ENCODE peak calls at places on chromosomes 13 and 19, in eight cellular contexts. I, V, E, M, N, Q, L and R are unnamed samples.

GRCh38 chr19:50777830-50778303 is 7.6 kb downstream of the GPR32 start:
- DNase-seq in V (no peak), I (no peak), N (peak), E (no peak), M (no peak), Q (peak), L (no peak), R (peak)

GRCh38 chr19:3274245-3275067 is 50.0 kb downstream of the CELF5 start:
- DNase-seq in Q (no peak), L (no peak), I (no peak), M (no peak), E (no peak), N (no peak), V (no peak), R (no peak)

GRCh38 chr19:29806098-29806866 is 5.5 kb upstream of the CCNE1 start:
- DNase-seq in N (no peak), Q (peak), M (no peak), V (no peak), E (no peak), L (no peak), I (no peak), R (no peak)

GRCh38 chr13:93775507-93776108 is 549.0 kb downstream of the GPC6 start:
- DNase-seq in M (no peak), L (no peak), E (no peak), V (no peak), N (peak), Q (peak), I (peak), R (no peak)

GRCh38 chr19:14441041-14441938 is 8.2 kb downstream of the PKN1 start:
- DNase-seq in I (no peak), M (no peak), V (no peak), N (no peak), L (no peak), Q (no peak), E (no peak), R (no peak)

GRCh38 chr19:22832031-22832762 is at the start of gene ZNF723:
- DNase-seq in Q (no peak), V (no peak), N (no peak), L (no peak), E (no peak), I (no peak), M (no peak), R (no peak)

GRCh38 chr13:98175823-98176222 is 1.2 kb downstream of the RNF113B start:
- DNase-seq in Q (no peak), E (no peak), V (no peak), I (no peak), L (no peak), N (no peak), M (no peak), R (no peak)

GRCh38 chr13:100451923-100452322 is 136.7 kb downstream of the GGACT start:
- DNase-seq in N (no peak), M (no peak), Q (no peak), I (no peak), E (no peak), L (no peak), V (no peak), R (no peak)

GRCh38 chr13:102040812-102041211 is 361.0 kb downstream of the FGF14 start:
- DNase-seq in E (no peak), N (no peak), M (no peak), I (no peak), L (no peak), V (no peak), Q (no peak), R (no peak)

GRCh38 chr19:38975861-38976271 is 324 bp upstream of the FBXO17 start:
- DNase-seq in L (peak), Q (peak), N (peak), V (no peak), I (no peak), M (no peak), E (no peak), R (no peak)

GRCh38 chr13:95956589-95957148 is 96.5 kb downstream of the UGGT2 start:
- DNase-seq in Q (peak), L (no peak), V (no peak), M (no peak), I (no peak), E (no peak), N (peak), R (no peak)

GRCh38 chr13:20728579-20729300 is 25.2 kb downstream of the IL17D start:
- DNase-seq in Q (no peak), N (no peak), I (no peak), E (peak), L (no peak), V (no peak), M (no peak), R (no peak)

GRCh38 chr19:34428549-34429285 is 536 bp downstream of the UBA2 start:
- DNase-seq in E (peak), I (no peak), N (peak), Q (peak), M (no peak), L (peak), V (no peak), R (peak)

GRCh38 chr13:28357247-28357825 is 137.6 kb downstream of the FLT1 start:
- DNase-seq in I (no peak), V (no peak), L (no peak), Q (no peak), M (no peak), E (no peak), N (no peak), R (no peak)

GRCh38 chr19:10820173-10820572 is 15.8 kb downstream of the TMED1 start:
- DNase-seq in V (no peak), L (peak), M (no peak), I (no peak), N (no peak), E (no peak), Q (no peak), R (no peak)
- TF ChIP-seq CTCF in V (peak), L (no peak), M (no peak), I (peak), N (peak), E (no peak), Q (no peak), R (no peak)

GRCh38 chr13:36850790-36851438 is 31.9 kb downstream of the RFXAP start:
- DNase-seq in V (no peak), N (peak), I (no peak), M (no peak), E (no peak), Q (peak), L (peak), R (no peak)
- TF ChIP-seq CTCF in V (peak), N (peak), I (peak), M (no peak), E (no peak), Q (peak), L (no peak), R (no peak)

GRCh38 chr13:26095846-26096245 is 44.0 kb upstream of the SHISA2 start:
- DNase-seq in L (no peak), N (no peak), Q (no peak), V (no peak), M (no peak), E (no peak), I (no peak), R (no peak)

GRCh38 chr13:26095338-26095737 is 43.5 kb upstream of the SHISA2 start:
- DNase-seq in N (no peak), I (no peak), L (no peak), V (no peak), E (no peak), Q (no peak), M (no peak), R (no peak)
- TF ChIP-seq CTCF in N (no peak), I (no peak), L (no peak), V (peak), E (no peak), Q (no peak), M (no peak), R (no peak)

GRCh38 chr19:2252481-2253105 is 3.5 kb downstream of the AMH start:
- DNase-seq in N (no peak), Q (no peak), L (no peak), E (no peak), I (no peak), V (no peak), M (no peak), R (peak)

GRCh38 chr19:2251577-2252480 is 2.7 kb downstream of the AMH start:
- DNase-seq in Q (no peak), L (no peak), E (no peak), I (no peak), M (no peak), V (no peak), N (no peak), R (peak)

GRCh38 chr19:2254052-2254872 is 2.0 kb downstream of the JSRP1 start:
- DNase-seq in E (no peak), L (no peak), V (peak), Q (peak), I (no peak), M (no peak), N (peak), R (no peak)

GRCh38 chr19:2255112-2255845 is 938 bp downstream of the JSRP1 start:
- DNase-seq in M (no peak), L (no peak), N (no peak), V (no peak), Q (no peak), E (no peak), I (no peak), R (peak)

DNA sequence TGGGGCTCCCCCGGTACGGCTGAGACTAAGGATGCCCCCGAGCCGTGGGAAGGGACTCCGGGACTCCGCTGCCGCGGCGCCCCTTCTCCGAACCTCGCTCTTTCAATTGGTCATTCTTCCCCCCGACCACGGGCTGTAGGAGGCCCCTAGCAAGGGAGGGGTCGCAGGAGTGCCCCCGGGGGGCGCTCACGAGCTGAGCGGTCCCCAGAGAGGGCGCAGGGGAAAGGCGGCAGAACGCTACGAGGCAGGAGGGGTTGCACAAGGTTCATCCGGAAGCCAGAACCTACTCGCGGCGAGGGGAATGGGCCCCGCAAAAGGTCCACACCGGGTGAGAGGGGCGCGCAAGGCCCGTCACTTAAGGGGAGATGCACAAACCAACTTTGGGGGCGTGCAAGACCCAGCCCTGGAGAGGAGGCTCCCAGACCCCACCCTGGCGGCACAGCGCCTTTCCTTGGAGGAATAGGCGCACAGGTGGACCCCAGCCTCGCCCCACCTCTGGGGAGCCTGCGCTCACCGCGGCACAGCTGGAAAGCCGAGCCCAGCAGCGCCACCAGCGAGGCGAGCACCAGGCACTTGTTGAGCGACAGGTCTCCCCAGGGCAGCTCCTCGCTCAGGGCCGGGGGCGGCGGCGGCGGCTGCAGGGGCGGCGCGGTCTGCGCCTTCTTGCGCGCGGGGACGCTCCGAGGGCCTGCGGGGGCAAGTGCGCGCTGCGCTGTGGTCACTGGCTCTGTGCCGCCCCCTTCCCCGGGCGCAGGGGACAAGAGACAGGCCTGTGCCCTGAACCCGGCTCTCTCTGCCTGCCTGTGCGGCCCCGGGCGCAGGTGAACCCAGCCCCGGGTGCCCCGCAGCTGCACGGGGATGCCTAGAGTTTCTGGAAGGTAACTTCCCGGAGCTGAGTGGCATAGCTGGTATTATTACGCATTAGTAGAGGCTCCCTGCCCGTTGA is 2.8 kb downstream of the JSRP1 start:
- DNase-seq in L (no peak), N (no peak), E (no peak), I (no peak), V (no peak), Q (no peak), M (no peak), R (peak)
- TF ChIP-seq CTCF in L (no peak), N (no peak), E (no peak), I (peak), V (peak), Q (peak), M (no peak), R (peak)

GRCh38 chr19:52601025-52601973 is 31.2 kb downstream of the ZNF701 start:
- DNase-seq in N (peak), E (peak), Q (peak), L (peak), V (peak), M (peak), I (peak), R (peak)
- TF ChIP-seq CTCF in N (peak), E (peak), Q (peak), L (no peak), V (peak), M (no peak), I (peak), R (peak)